ENCODE peak calls at places on chromosomes 4 and X, in six cellular contexts. V, K, O, S, N and D are unnamed samples.

GRCh38 chr4:159142254-159142653 is 39.4 kb downstream of the RAPGEF2 start:
- DNase-seq in V (no peak), K (peak), O (no peak), S (peak), N (no peak), D (peak)

GRCh38 chr4:128686032-128686465 is 123.5 kb upstream of the JADE1 start:
- DNase-seq in V (no peak), K (no peak), O (no peak), S (peak), N (no peak), D (no peak)

GRCh38 chr4:113146876-113147358 is 97.5 kb downstream of the ANK2 start:
- DNase-seq in V (no peak), K (peak), O (no peak), S (peak), N (peak), D (peak)

GRCh38 chrX:43508694-43509093 is 147.4 kb upstream of the MAOA start:
- DNase-seq in V (no peak), K (no peak), O (no peak), S (no peak), N (no peak), D (no peak)

GRCh38 chrX:34918856-34919255 is 23.7 kb upstream of the FAM47B start:
- DNase-seq in V (peak), K (peak), O (peak), S (peak), N (no peak), D (peak)

GRCh38 chrX:136195247-136195646 is 47.9 kb downstream of the FHL1 start:
- DNase-seq in V (no peak), K (no peak), O (no peak), S (no peak), N (no peak), D (no peak)

GRCh38 chr4:53537606-53538005 is 53.7 kb downstream of the LNX1 start:
- DNase-seq in V (no peak), K (no peak), O (no peak), S (no peak), N (no peak), D (no peak)

GRCh38 chr4:93373893-93374860 is 454.4 kb upstream of the ATOH1 start:
- DNase-seq in V (no peak), K (no peak), O (no peak), S (no peak), N (no peak), D (peak)

GRCh38 chr4:66694716-66695115 is 850.6 kb downstream of the CENPC start:
- DNase-seq in V (no peak), K (no peak), O (no peak), S (no peak), N (no peak), D (no peak)

GRCh38 chrX:36198575-36198974 is 279.0 kb downstream of the CFAP47 start:
- DNase-seq in V (no peak), K (no peak), O (no peak), S (no peak), N (no peak), D (no peak)

DNA sequence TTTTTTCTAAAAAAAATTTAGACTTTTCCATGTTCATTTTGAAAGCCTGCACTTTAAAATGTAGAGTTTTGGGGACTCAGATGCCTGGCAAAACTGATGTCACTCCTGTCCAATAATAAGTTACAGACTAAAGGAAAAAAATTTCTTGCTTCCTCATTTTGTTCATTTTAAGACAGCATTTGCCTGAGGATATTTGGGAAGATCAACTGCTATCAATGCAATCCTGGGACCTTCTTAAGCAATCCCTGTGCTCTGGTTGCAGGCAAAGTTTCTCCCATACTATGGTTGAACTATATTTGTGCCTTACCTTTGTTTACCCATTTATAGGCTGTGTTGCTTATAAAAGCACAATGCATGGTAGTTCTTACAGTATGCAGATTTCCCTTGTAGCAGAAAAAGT is 280.4 kb downstream of the CFAP47 start:
- DNase-seq in V (no peak), K (no peak), O (no peak), S (no peak), N (no peak), D (no peak)
- H3K4me3 ChIP-seq in V (no peak), K (no peak), O (no peak), S (no peak), N (no peak), D (no peak)

GRCh38 chr4:172686021-172686420 is 482.6 kb upstream of the GALNT7 start:
- DNase-seq in V (peak), K (no peak), O (no peak), S (no peak), N (no peak), D (no peak)
- TF ChIP-seq CTCF in V (no peak), K (no peak), O (no peak), S (no peak), N (no peak), D (no peak)

GRCh38 chr4:98546910-98547544 is 111.4 kb downstream of the TSPAN5 start:
- DNase-seq in V (no peak), K (peak), O (no peak), S (peak), N (no peak), D (no peak)
- H3K4me3 ChIP-seq in V (no peak), K (peak), O (no peak), S (no peak), N (no peak), D (peak)

GRCh38 chr4:7196283-7196651 is 3.9 kb downstream of the SORCS2 start:
- DNase-seq in V (no peak), K (no peak), O (no peak), S (no peak), N (no peak), D (no peak)

GRCh38 chr4:7193040-7193958 is 961 bp downstream of the SORCS2 start:
- DNase-seq in V (peak), K (no peak), O (no peak), S (no peak), N (no peak), D (peak)

GRCh38 chr4:7195546-7196282 is 3.4 kb downstream of the SORCS2 start:
- DNase-seq in V (no peak), K (peak), O (no peak), S (peak), N (no peak), D (peak)

GRCh38 chr4:7195138-7195510 is 2.8 kb downstream of the SORCS2 start:
- DNase-seq in V (no peak), K (no peak), O (no peak), S (no peak), N (no peak), D (no peak)

DNA sequence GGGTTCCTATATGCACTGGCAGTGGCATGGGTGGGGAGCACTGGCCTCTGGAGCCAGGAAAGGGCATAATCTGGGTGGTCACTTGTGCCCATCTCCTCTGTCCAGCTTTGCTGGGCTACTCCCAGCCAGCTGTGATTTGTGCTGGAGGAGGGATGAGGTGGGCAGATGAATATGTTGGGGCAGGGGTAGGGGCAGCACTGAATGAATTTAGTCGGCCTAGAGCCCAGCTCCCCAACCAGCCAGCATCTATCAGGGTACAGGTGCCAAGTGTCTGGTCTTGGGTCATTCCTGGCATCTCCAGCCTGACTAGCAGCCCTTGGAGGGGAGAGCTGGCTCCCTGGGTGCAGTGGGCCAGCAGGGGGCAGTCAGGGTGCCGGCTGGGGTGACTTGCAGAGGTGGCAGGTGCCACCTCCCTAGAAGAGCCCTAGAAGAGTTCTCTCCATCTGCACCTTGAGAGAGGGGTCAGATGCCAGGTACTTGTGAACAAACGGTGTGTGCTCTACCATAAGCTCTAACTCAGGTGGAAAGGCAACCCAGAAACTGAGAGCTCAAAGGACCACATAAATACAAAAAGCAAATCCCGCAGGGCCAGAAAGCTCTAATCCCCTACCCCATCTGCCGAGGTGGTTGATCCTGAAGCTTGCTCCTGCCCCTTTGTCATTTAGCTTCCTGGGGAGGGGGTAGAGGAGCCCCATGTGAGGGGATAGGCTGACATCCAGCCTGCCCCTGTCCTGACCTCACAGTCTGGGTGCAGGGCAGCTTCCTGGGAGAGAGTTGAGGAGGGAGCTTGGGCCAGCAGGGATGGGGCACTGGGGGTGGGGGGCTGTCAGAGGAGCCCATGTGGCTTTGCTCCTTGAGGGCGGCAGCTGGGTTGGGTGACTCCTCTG is 2.2 kb downstream of the SORCS2 start:
- DNase-seq in V (peak), K (peak), O (no peak), S (peak), N (peak), D (peak)
- TF ChIP-seq CTCF in V (peak), K (peak), O (peak), S (peak), N (peak), D (peak)

GRCh38 chr4:25928320-25928955 is 14.4 kb downstream of the SMIM20 start:
- DNase-seq in V (no peak), K (peak), O (no peak), S (no peak), N (no peak), D (no peak)

GRCh38 chr4:25927361-25928040 is 13.5 kb downstream of the SMIM20 start:
- DNase-seq in V (no peak), K (no peak), O (no peak), S (no peak), N (no peak), D (no peak)

GRCh38 chr4:25930722-25931354 is 16.8 kb downstream of the SMIM20 start:
- DNase-seq in V (no peak), K (no peak), O (no peak), S (no peak), N (no peak), D (no peak)

GRCh38 chr4:25926473-25926872 is 12.5 kb downstream of the SMIM20 start:
- DNase-seq in V (peak), K (no peak), O (no peak), S (no peak), N (no peak), D (no peak)

DNA sequence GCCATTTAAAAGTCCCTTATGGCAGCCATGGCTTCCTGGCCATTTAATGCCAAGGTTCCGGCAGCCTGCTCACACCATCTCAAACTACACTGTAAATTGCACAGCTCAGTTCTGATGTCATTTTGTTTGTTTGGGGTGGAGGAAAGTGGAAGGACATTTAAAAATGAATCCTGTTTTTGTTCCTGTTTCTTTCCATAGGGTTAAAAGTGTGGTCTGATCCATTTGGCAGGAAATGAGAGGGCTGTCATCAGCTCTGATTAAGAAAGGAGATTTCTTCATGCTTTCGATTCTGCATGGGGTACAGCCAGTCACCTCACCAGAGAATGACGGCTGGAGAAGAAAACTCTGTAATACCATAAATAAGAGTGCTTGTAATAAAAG is 14.9 kb downstream of the SMIM20 start:
- DNase-seq in V (no peak), K (peak), O (no peak), S (peak), N (no peak), D (peak)
- H3K4me3 ChIP-seq in V (no peak), K (peak), O (no peak), S (no peak), N (no peak), D (peak)

GRCh38 chrX:56800801-56801200 is 71.8 kb downstream of the NBDY start:
- DNase-seq in V (no peak), K (no peak), O (no peak), S (peak), N (peak), D (no peak)
- TF ChIP-seq CTCF in V (no peak), K (no peak), O (no peak), S (no peak), N (peak), D (no peak)

GRCh38 chr4:188246488-188246887 is 107.2 kb downstream of the TRIML1 start:
- DNase-seq in V (no peak), K (no peak), O (no peak), S (no peak), N (no peak), D (no peak)
- H3K4me3 ChIP-seq in V (no peak), K (no peak), O (no peak), S (no peak), N (no peak), D (no peak)

DNA sequence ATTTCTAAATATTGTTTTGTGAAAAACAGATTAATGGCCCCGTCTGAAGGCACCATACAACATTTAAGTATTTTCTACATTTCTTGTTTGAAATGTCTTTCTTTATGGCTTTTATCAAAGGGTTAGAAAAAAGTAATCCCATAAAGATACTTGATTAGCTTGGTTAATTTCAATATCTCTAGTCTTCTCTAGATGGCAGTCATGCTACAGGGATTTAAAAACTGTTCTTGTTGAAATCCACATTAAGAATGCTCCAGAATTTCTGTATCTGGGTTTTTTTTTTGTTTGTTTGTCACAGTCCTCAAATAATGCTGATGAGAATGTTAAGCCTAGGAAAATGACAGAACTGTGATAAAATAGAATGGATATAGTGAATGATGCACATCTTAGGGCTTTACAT is 109.0 kb upstream of the AADAT start:
- DNase-seq in V (no peak), K (no peak), O (no peak), S (no peak), N (no peak), D (peak)
- TF ChIP-seq CTCF in V (no peak), K (no peak), O (peak), S (no peak), N (no peak), D (no peak)

GRCh38 chrX:29042341-29042740 is 455.1 kb downstream of the IL1RAPL1 start:
- DNase-seq in V (no peak), K (no peak), O (no peak), S (no peak), N (no peak), D (no peak)
- H3K4me3 ChIP-seq in V (no peak), K (no peak), O (no peak), S (no peak), N (no peak), D (no peak)